ENCODE peak calls at places on chromosomes 7 and 10, in eight cellular contexts. One of them, this sample, is unnamed.

GRCh38 chr7:81688622-81689411 is 81.0 kb downstream of the HGF start:
- DNase-seq in pancreas: no peak
- DNase-seq in mesendoderm: no peak
- DNase-seq in IMR-90: no peak
- DNase-seq in body of pancreas: no peak
- DNase-seq in fibroblast of lung: no peak
- DNase-seq in caudate nucleus: no peak
- DNase-seq in psoas muscle: no peak
- DNase-seq in this sample: no peak

GRCh38 chr7:123645516-123645915 is 10.2 kb upstream of the LMOD2 start:
- DNase-seq in pancreas: no peak
- DNase-seq in IMR-90: no peak
- DNase-seq in body of pancreas: peak
- DNase-seq in fibroblast of lung: no peak
- DNase-seq in caudate nucleus: no peak
- DNase-seq in mesendoderm: no peak
- DNase-seq in psoas muscle: peak
- DNase-seq in this sample: no peak

GRCh38 chr7:66348531-66348930 is 143.4 kb downstream of the TPST1 start:
- DNase-seq in fibroblast of lung: no peak
- DNase-seq in IMR-90: no peak
- DNase-seq in caudate nucleus: no peak
- DNase-seq in body of pancreas: no peak
- DNase-seq in pancreas: no peak
- DNase-seq in mesendoderm: no peak
- DNase-seq in psoas muscle: no peak
- DNase-seq in this sample: no peak

GRCh38 chr7:131945948-131946525 is 389.6 kb upstream of the PODXL start:
- DNase-seq in caudate nucleus: no peak
- DNase-seq in body of pancreas: no peak
- DNase-seq in pancreas: no peak
- DNase-seq in IMR-90: no peak
- DNase-seq in psoas muscle: no peak
- DNase-seq in fibroblast of lung: no peak
- DNase-seq in mesendoderm: peak
- DNase-seq in this sample: no peak

GRCh38 chr7:133344275-133344674 is 91.4 kb downstream of the EXOC4 start:
- DNase-seq in body of pancreas: no peak
- DNase-seq in IMR-90: peak
- DNase-seq in fibroblast of lung: peak
- DNase-seq in mesendoderm: peak
- DNase-seq in psoas muscle: no peak
- DNase-seq in pancreas: no peak
- DNase-seq in caudate nucleus: no peak
- DNase-seq in this sample: no peak

GRCh38 chr7:157077986-157078644 is 60.6 kb upstream of the UBE3C start:
- DNase-seq in mesendoderm: peak
- DNase-seq in pancreas: no peak
- DNase-seq in body of pancreas: no peak
- DNase-seq in IMR-90: no peak
- DNase-seq in psoas muscle: no peak
- DNase-seq in fibroblast of lung: no peak
- DNase-seq in caudate nucleus: no peak
- DNase-seq in this sample: no peak

GRCh38 chr7:95687759-95688343 is 84.5 kb upstream of the DYNC1I1 start:
- DNase-seq in fibroblast of lung: peak
- DNase-seq in mesendoderm: peak
- DNase-seq in body of pancreas: no peak
- DNase-seq in caudate nucleus: peak
- DNase-seq in IMR-90: peak
- DNase-seq in psoas muscle: no peak
- DNase-seq in pancreas: peak
- DNase-seq in this sample: no peak

GRCh38 chr7:134886353-134887057 is 99.8 kb upstream of the AGBL3 start:
- DNase-seq in pancreas: no peak
- DNase-seq in body of pancreas: peak
- DNase-seq in psoas muscle: no peak
- DNase-seq in IMR-90: peak
- DNase-seq in fibroblast of lung: peak
- DNase-seq in caudate nucleus: no peak
- DNase-seq in mesendoderm: peak
- DNase-seq in this sample: no peak

GRCh38 chr10:60645928-60646433 is 132.3 kb upstream of the CDK1 start:
- DNase-seq in IMR-90: no peak
- DNase-seq in pancreas: peak
- DNase-seq in fibroblast of lung: no peak
- DNase-seq in body of pancreas: peak
- DNase-seq in psoas muscle: no peak
- DNase-seq in caudate nucleus: no peak
- DNase-seq in mesendoderm: peak
- DNase-seq in this sample: no peak

GRCh38 chr7:110987130-110987693 is 103.7 kb upstream of the LRRN3 start:
- DNase-seq in body of pancreas: no peak
- DNase-seq in fibroblast of lung: no peak
- DNase-seq in mesendoderm: no peak
- DNase-seq in caudate nucleus: no peak
- DNase-seq in psoas muscle: no peak
- DNase-seq in pancreas: no peak
- DNase-seq in IMR-90: no peak
- DNase-seq in this sample: no peak

GRCh38 chr10:78211476-78212110 is 177.9 kb downstream of the RPS24 start:
- DNase-seq in IMR-90: peak
- DNase-seq in mesendoderm: peak
- DNase-seq in body of pancreas: peak
- DNase-seq in fibroblast of lung: peak
- DNase-seq in pancreas: peak
- DNase-seq in caudate nucleus: peak
- DNase-seq in psoas muscle: no peak
- DNase-seq in this sample: peak
- H3K27ac ChIP-seq in IMR-90: no peak
- H3K27ac ChIP-seq in mesendoderm: no peak
- H3K27ac ChIP-seq in body of pancreas: no peak
- H3K27ac ChIP-seq in fibroblast of lung: no peak
- H3K27ac ChIP-seq in pancreas: no peak
- H3K27ac ChIP-seq in caudate nucleus: no peak
- H3K27ac ChIP-seq in psoas muscle: no peak
- H3K27ac ChIP-seq in this sample: no peak

DNA sequence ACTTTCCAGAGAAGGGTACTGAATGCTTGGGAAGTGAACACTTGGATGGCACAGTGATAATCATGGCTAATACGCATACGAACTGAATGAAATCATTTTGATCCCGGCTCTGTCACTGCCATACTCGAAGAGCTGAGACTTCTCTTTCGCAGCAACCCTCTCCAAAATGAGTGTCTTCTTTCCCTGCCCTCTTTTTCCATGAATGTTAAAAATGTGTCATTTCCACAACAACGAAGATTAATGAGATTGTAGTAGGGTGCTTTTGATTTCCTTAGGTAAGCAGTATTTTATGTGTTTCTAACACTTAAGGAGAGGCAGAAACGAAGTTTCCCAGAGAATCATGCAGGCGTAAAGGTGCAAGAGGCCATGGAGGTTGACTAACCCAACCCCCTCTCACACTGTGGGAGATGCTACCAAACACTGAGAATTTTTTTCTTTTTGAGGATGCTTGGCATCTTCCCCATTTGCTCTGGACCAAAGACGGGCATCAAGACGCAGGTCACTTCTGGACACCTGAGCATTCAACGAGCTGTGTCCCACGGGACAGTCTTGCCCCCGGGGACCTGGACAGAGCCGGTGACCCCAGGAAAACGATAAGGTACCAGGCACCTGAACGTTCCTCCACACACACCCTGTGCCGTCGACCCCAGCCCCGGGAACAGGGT is 823 bp downstream of the COPG2 start:
- DNase-seq in psoas muscle: no peak
- DNase-seq in fibroblast of lung: peak
- DNase-seq in caudate nucleus: peak
- DNase-seq in IMR-90: peak
- DNase-seq in mesendoderm: peak
- DNase-seq in body of pancreas: no peak
- DNase-seq in pancreas: no peak
- DNase-seq in this sample: no peak
- H3K27ac ChIP-seq in psoas muscle: peak
- H3K27ac ChIP-seq in fibroblast of lung: no peak
- H3K27ac ChIP-seq in caudate nucleus: peak
- H3K27ac ChIP-seq in IMR-90: peak
- H3K27ac ChIP-seq in mesendoderm: peak
- H3K27ac ChIP-seq in body of pancreas: peak
- H3K27ac ChIP-seq in pancreas: peak
- H3K27ac ChIP-seq in this sample: peak

DNA sequence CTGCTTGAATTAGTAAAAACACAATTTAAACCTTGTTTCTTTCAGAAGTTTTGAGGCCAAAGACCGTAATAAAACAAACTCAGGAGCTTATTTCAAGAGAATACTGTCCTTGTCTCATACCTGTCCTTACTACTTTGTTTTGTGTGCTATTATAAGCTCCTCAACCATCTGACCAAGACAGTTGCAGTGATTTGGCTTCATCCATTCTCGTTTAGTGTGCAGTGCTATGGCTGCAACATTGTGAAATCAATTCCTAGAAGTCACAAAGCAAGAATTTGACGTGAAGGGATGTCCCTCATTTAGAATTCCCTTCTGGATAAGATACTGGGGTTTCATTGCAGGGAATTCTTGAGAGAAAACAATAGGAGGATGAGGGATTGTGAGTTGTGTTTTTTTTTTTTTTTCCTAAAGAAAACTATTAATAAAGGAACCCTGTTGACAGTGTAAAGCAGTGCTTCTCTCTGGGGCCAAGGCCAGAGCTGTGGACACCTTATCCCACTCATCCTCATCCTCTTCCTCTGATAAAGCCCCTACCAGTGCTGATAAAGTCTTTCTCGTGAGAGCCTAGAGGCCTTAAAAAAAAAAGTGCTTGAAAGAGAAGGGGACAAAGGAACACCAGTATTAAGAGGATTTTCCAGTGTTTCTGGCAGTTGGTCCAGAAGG is at the start of gene OIT3:
- DNase-seq in mesendoderm: no peak
- DNase-seq in psoas muscle: no peak
- DNase-seq in caudate nucleus: no peak
- DNase-seq in fibroblast of lung: no peak
- DNase-seq in body of pancreas: no peak
- DNase-seq in pancreas: no peak
- DNase-seq in IMR-90: no peak
- DNase-seq in this sample: no peak
- H3K27ac ChIP-seq in mesendoderm: no peak
- H3K27ac ChIP-seq in psoas muscle: no peak
- H3K27ac ChIP-seq in caudate nucleus: no peak
- H3K27ac ChIP-seq in fibroblast of lung: no peak
- H3K27ac ChIP-seq in body of pancreas: no peak
- H3K27ac ChIP-seq in pancreas: no peak
- H3K27ac ChIP-seq in IMR-90: no peak
- H3K27ac ChIP-seq in this sample: no peak

GRCh38 chr10:124998624-124999291 is 56.8 kb downstream of the ZRANB1 start:
- DNase-seq in IMR-90: no peak
- DNase-seq in caudate nucleus: no peak
- DNase-seq in mesendoderm: no peak
- DNase-seq in psoas muscle: no peak
- DNase-seq in pancreas: peak
- DNase-seq in fibroblast of lung: no peak
- DNase-seq in body of pancreas: peak
- DNase-seq in this sample: no peak

GRCh38 chr10:125000366-125001312 is 58.7 kb downstream of the ZRANB1 start:
- DNase-seq in caudate nucleus: no peak
- DNase-seq in IMR-90: peak
- DNase-seq in mesendoderm: peak
- DNase-seq in body of pancreas: peak
- DNase-seq in pancreas: peak
- DNase-seq in fibroblast of lung: peak
- DNase-seq in psoas muscle: no peak
- DNase-seq in this sample: peak

GRCh38 chr10:124997791-124998623 is 56.1 kb downstream of the ZRANB1 start:
- DNase-seq in fibroblast of lung: no peak
- DNase-seq in mesendoderm: no peak
- DNase-seq in psoas muscle: peak
- DNase-seq in caudate nucleus: no peak
- DNase-seq in IMR-90: no peak
- DNase-seq in pancreas: peak
- DNase-seq in body of pancreas: peak
- DNase-seq in this sample: no peak

GRCh38 chr10:125001313-125002043 is 59.6 kb downstream of the ZRANB1 start:
- DNase-seq in body of pancreas: peak
- DNase-seq in fibroblast of lung: peak
- DNase-seq in IMR-90: no peak
- DNase-seq in pancreas: peak
- DNase-seq in caudate nucleus: no peak
- DNase-seq in mesendoderm: no peak
- DNase-seq in psoas muscle: peak
- DNase-seq in this sample: no peak

DNA sequence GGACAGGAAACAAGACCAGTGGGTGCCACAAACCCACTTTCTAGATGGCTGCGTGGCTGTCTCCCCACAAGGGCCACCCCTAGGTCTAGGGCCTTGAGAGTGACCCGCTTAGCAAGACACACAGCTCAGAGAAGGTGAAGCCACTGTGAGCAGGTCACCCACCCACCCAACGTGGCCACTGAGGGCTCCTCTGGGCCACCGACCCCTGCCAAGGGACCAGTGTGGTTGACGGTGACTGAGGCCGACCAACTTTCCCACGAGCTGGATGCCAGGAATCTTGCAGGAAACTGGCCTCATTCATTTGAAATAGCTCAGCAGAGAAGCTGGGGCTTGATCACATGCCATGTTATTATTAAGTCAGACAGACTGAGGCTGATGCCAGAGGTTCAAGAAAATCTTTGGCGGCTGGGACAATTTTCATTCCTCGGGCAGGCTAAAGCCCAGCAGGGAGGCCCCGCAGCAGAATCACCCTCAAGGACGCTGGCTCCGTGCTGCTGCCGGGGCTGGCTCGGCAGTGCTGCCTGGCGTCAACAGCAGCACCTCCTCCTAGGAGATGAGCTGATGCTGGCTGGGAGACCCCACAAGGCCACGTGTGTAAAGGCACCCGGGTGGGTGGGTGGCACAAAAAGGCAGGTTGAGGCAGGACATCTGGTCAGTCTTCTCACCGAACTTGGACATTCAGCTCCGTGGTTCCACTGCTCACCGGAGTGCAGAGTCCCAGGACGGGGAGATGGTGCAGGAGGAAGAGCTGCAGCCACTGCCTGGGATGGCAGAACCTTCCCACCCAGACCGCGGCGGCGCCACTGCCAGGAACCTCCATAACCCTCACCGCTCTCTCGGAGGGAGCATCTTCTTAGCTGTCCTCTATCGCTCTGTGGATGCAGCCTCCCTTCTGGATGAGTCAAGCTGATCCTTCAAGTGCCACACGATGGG is 57.8 kb downstream of the ZRANB1 start:
- DNase-seq in body of pancreas: peak
- DNase-seq in fibroblast of lung: peak
- DNase-seq in pancreas: peak
- DNase-seq in caudate nucleus: peak
- DNase-seq in mesendoderm: no peak
- DNase-seq in IMR-90: peak
- DNase-seq in psoas muscle: peak
- DNase-seq in this sample: no peak
- H3K27ac ChIP-seq in body of pancreas: peak
- H3K27ac ChIP-seq in fibroblast of lung: peak
- H3K27ac ChIP-seq in pancreas: peak
- H3K27ac ChIP-seq in caudate nucleus: peak
- H3K27ac ChIP-seq in mesendoderm: no peak
- H3K27ac ChIP-seq in IMR-90: peak
- H3K27ac ChIP-seq in psoas muscle: peak
- H3K27ac ChIP-seq in this sample: peak

GRCh38 chr10:49157229-49157628 is 23.4 kb upstream of the FAM170B start:
- DNase-seq in mesendoderm: no peak
- DNase-seq in pancreas: no peak
- DNase-seq in fibroblast of lung: no peak
- DNase-seq in psoas muscle: no peak
- DNase-seq in IMR-90: no peak
- DNase-seq in body of pancreas: no peak
- DNase-seq in caudate nucleus: no peak
- DNase-seq in this sample: no peak
- H3K27ac ChIP-seq in mesendoderm: no peak
- H3K27ac ChIP-seq in pancreas: no peak
- H3K27ac ChIP-seq in fibroblast of lung: no peak
- H3K27ac ChIP-seq in psoas muscle: no peak
- H3K27ac ChIP-seq in IMR-90: no peak
- H3K27ac ChIP-seq in body of pancreas: no peak
- H3K27ac ChIP-seq in caudate nucleus: no peak
- H3K27ac ChIP-seq in this sample: no peak